ENCODE peak calls at places on chromosomes 4 and X, in eight cellular contexts. X is ELR, D is osteoblast, M is hepatocyte, Y is LoVo, K is uterus, B is fibroblast of lung, V is iris pigment epithelial cell. N is an unnamed sample.

GRCh38 chr4:10033191-10033881 is 12.0 kb upstream of the SLC2A9 start:
- DNase-seq in B (peak; percentile 85), X (peak; percentile 62), K (no peak), D (peak; percentile 92), M (peak; percentile 39), Y (no peak), V (peak; percentile 90), N (no peak)

GRCh38 chrX:96615448-96615847 is 69.2 kb upstream of the DIAPH2 start:
- DNase-seq in K (no peak), B (no peak), Y (no peak), X (no peak), D (no peak), V (no peak), M (no peak), N (no peak)

GRCh38 chrX:150581093-150581775 is 12.8 kb downstream of the MTM1 start:
- DNase-seq in Y (peak; percentile 8), X (peak; percentile 84), V (peak; percentile 80), D (no peak), M (no peak), B (peak; percentile 81), K (no peak), N (no peak)

GRCh38 chr4:186851291-186852077 is 127.8 kb upstream of the FAT1 start:
- DNase-seq in M (no peak), V (no peak), X (no peak), D (no peak), B (no peak), Y (no peak), K (no peak), N (no peak)

GRCh38 chr4:7979652-7979968 is 39.9 kb upstream of the AFAP1 start:
- DNase-seq in V (no peak), D (peak; percentile 32), X (no peak), K (no peak), M (no peak), B (no peak), Y (no peak), N (no peak)

GRCh38 chr4:74875451-74875850 is 57.5 kb upstream of the PARM1 start:
- DNase-seq in V (no peak), M (no peak), X (no peak), Y (no peak), D (no peak), K (no peak), B (no peak), N (no peak)

GRCh38 chr4:59838236-59838635 is 1361.9 kb upstream of the ADGRL3 start:
- DNase-seq in Y (no peak), D (no peak), M (no peak), V (no peak), X (no peak), K (no peak), B (no peak), N (no peak)

GRCh38 chr4:170988446-170988845 is 824.8 kb upstream of the GALNTL6 start:
- DNase-seq in X (no peak), D (no peak), K (no peak), V (no peak), Y (no peak), B (no peak), M (no peak), N (no peak)

GRCh38 chr4:69440312-69440711 is 55.4 kb downstream of the UGT2B4 start:
- DNase-seq in K (no peak), X (no peak), D (no peak), Y (no peak), V (no peak), M (no peak), B (no peak), N (no peak)

GRCh38 chr4:8305851-8306361 is 36.4 kb downstream of the HTRA3 start:
- DNase-seq in V (no peak), K (peak; percentile 68), D (no peak), X (no peak), M (no peak), B (no peak), Y (no peak), N (no peak)

N was measured in Kasumi-1.